ENCODE peak calls at places on chromosomes 2 and 18, in nine cellular contexts. H, J, V, A, N, W, R, F and Z are unnamed samples.

GRCh38 chr2:18266188-18266587 is 294.3 kb downstream of the RDH14 start:
- DNase-seq in H (no peak), R (no peak), N (no peak), J (no peak), F (no peak), A (no peak), V (no peak), W (no peak), Z (no peak)

GRCh38 chr2:47488870-47489584 is 86.1 kb downstream of the MSH2 start:
- DNase-seq in H (no peak), N (peak; percentile 86), J (no peak), F (peak; percentile 96), R (no peak), W (no peak), V (no peak), A (peak; percentile 79), Z (no peak)

GRCh38 chr2:61512768-61513398 is 25.3 kb downstream of the XPO1 start:
- DNase-seq in J (no peak), R (no peak), W (no peak), F (no peak), H (no peak), A (no peak), N (no peak), V (no peak), Z (no peak)

GRCh38 chr2:100011272-100011711 is 131.1 kb downstream of the AFF3 start:
- DNase-seq in W (no peak), F (no peak), J (no peak), N (peak; percentile 64), H (no peak), V (no peak), A (peak; percentile 75), R (no peak), Z (no peak)

GRCh38 chr18:2978626-2979025 is 34.3 kb downstream of the LPIN2 start:
- DNase-seq in N (peak; percentile 78), H (no peak), J (no peak), V (no peak), F (peak; percentile 53), A (peak; percentile 80), W (no peak), R (no peak), Z (no peak)

GRCh38 chr18:25464211-25464610 is 112.2 kb upstream of the ZNF521 start:
- DNase-seq in V (no peak), N (no peak), H (no peak), A (peak; percentile 31), R (no peak), W (no peak), J (no peak), F (no peak), Z (no peak)

GRCh38 chr2:7588295-7588694 is 671.1 kb downstream of the RNF144A start:
- DNase-seq in V (no peak), H (no peak), R (no peak), N (no peak), W (no peak), J (no peak), A (no peak), F (peak; percentile 28), Z (no peak)

GRCh38 chr2:2166844-2167243 is 164.2 kb downstream of the MYT1L start:
- DNase-seq in F (no peak), V (no peak), W (no peak), N (no peak), J (no peak), R (no peak), A (no peak), H (no peak), Z (no peak)